ENCODE peak calls at places on chromosomes 4 and X, in eight cellular contexts. K, Y, I, Z, M, H, W and N are unnamed samples.

GRCh38 chr4:26896636-26897035 is 36.0 kb downstream of the STIM2 start:
- DNase-seq in K (no peak), Y (no peak), I (no peak), Z (no peak), M (no peak), H (no peak), W (no peak), N (no peak)

GRCh38 chr4:147340547-147341225 is 140.2 kb upstream of the EDNRA start:
- DNase-seq in K (no peak), Y (no peak), I (no peak), Z (no peak), M (no peak), H (no peak), W (no peak), N (no peak)

GRCh38 chr4:124290678-124291077 is 421.9 kb downstream of the ANKRD50 start:
- DNase-seq in K (no peak), Y (no peak), I (no peak), Z (no peak), M (no peak), H (no peak), W (no peak), N (no peak)

GRCh38 chrX:107449490-107450175 is at the start of gene FRMPD3:
- DNase-seq in K (no peak), Y (no peak), I (no peak), Z (peak; percentile 61), M (no peak), H (peak; percentile 1), W (no peak), N (peak; percentile 72)

GRCh38 chr4:110020139-110020538 is 107.5 kb downstream of the EGF start:
- DNase-seq in K (no peak), Y (no peak), I (no peak), Z (no peak), M (no peak), H (no peak), W (no peak), N (no peak)

GRCh38 chr4:143083811-143084472 is 100.8 kb upstream of the USP38 start:
- DNase-seq in K (no peak), Y (no peak), I (no peak), Z (no peak), M (no peak), H (peak; percentile 12), W (no peak), N (no peak)

GRCh38 chrX:124634363-124634762 is 288.0 kb downstream of the SH2D1A start:
- DNase-seq in K (no peak), Y (no peak), I (no peak), Z (no peak), M (no peak), H (no peak), W (no peak), N (no peak)

GRCh38 chr4:113815826-113816225 is 54.3 kb upstream of the CAMK2D start:
- DNase-seq in K (no peak), Y (no peak), I (no peak), Z (no peak), M (no peak), H (no peak), W (no peak), N (no peak)

GRCh38 chrX:15864629-15865028 is 10.0 kb upstream of the AP1S2 start:
- DNase-seq in K (no peak), Y (no peak), I (no peak), Z (no peak), M (no peak), H (no peak), W (no peak), N (no peak)

GRCh38 chr4:150799207-150799606 is 215.9 kb downstream of the LRBA start:
- DNase-seq in K (no peak), Y (no peak), I (no peak), Z (no peak), M (no peak), H (no peak), W (no peak), N (peak; percentile 66)

GRCh38 chr4:2587215-2587823 is 50.9 kb downstream of the FAM193A start:
- DNase-seq in K (no peak), Y (no peak), I (no peak), Z (no peak), M (peak; percentile 80), H (no peak), W (no peak), N (no peak)

GRCh38 chr4:22391548-22391947 is 124.3 kb downstream of the ADGRA3 start:
- DNase-seq in K (no peak), Y (no peak), I (no peak), Z (no peak), M (no peak), H (peak; percentile 34), W (no peak), N (no peak)

GRCh38 chr4:1469043-1469442 is 62.8 kb upstream of the NKX1-1 start:
- DNase-seq in K (peak; percentile 7), Y (no peak), I (no peak), Z (no peak), M (no peak), H (no peak), W (no peak), N (no peak)

GRCh38 chr4:80081566-80081965 is 8.5 kb upstream of the ANTXR2 start:
- DNase-seq in K (no peak), Y (no peak), I (no peak), Z (no peak), M (no peak), H (peak; percentile 6), W (peak; percentile 27), N (no peak)

GRCh38 chrX:94901849-94902248 is 1227.8 kb downstream of the FAM133A start:
- DNase-seq in K (no peak), Y (no peak), I (no peak), Z (no peak), M (peak; percentile 41), H (no peak), W (no peak), N (no peak)

GRCh38 chr4:118033148-118034060 is 882 bp upstream of the NDST3 start:
- DNase-seq in K (peak; percentile 56), Y (peak; percentile 31), I (no peak), Z (peak; percentile 81), M (peak; percentile 80), H (peak; percentile 67), W (no peak), N (no peak)

GRCh38 chrX:64198046-64198445 is 7.5 kb downstream of the AMER1 start:
- DNase-seq in K (no peak), Y (no peak), I (no peak), Z (no peak), M (no peak), H (no peak), W (no peak), N (no peak)